ENCODE peak calls at places on chromosomes 7 and 10, in six cellular contexts. E, C, P, Z, F and T are unnamed samples.

GRCh38 chr10:111990734-111991133 is 192.8 kb downstream of the GPAM start:
- DNase-seq in E (no peak), C (no peak), P (peak), Z (no peak), F (no peak), T (no peak)

GRCh38 chr10:28910960-28911359 is 233.6 kb downstream of the BAMBI start:
- DNase-seq in E (no peak), C (no peak), P (peak), Z (no peak), F (peak), T (no peak)

GRCh38 chr7:127447326-127447945 is 54.9 kb upstream of the ZNF800 start:
- DNase-seq in E (peak), C (no peak), P (peak), Z (no peak), F (peak), T (peak)

GRCh38 chr7:37495574-37496184 is 47.0 kb upstream of the ELMO1 start:
- DNase-seq in E (no peak), C (no peak), P (peak), Z (no peak), F (peak), T (no peak)

GRCh38 chr7:69603351-69603750 is 5.1 kb downstream of the AUTS2 start:
- DNase-seq in E (no peak), C (no peak), P (no peak), Z (no peak), F (no peak), T (no peak)

GRCh38 chr10:109899578-109900355 is 23.5 kb downstream of the XPNPEP1 start:
- DNase-seq in E (no peak), C (no peak), P (peak), Z (peak), F (peak), T (no peak)

GRCh38 chr10:113746188-113746950 is 5.1 kb upstream of the PLEKHS1 start:
- DNase-seq in E (no peak), C (no peak), P (peak), Z (no peak), F (no peak), T (no peak)

GRCh38 chr10:62804384-62805138 is at the start of gene ADO:
- DNase-seq in E (peak), C (peak), P (peak), Z (peak), F (peak), T (peak)

GRCh38 chr10:51086695-51087094 is 12.4 kb downstream of the PRKG1 start:
- DNase-seq in E (no peak), C (no peak), P (no peak), Z (no peak), F (no peak), T (no peak)

GRCh38 chr7:158446706-158447105 is 140.9 kb downstream of the PTPRN2 start:
- DNase-seq in E (no peak), C (peak), P (no peak), Z (no peak), F (no peak), T (no peak)

GRCh38 chr7:132049462-132050304 is 493.3 kb upstream of the PODXL start:
- DNase-seq in E (peak), C (no peak), P (peak), Z (no peak), F (peak), T (peak)

GRCh38 chr10:14397069-14397468 is 66.3 kb upstream of the FRMD4A start:
- DNase-seq in E (no peak), C (peak), P (peak), Z (peak), F (peak), T (no peak)

GRCh38 chr10:29534590-29534989 is 100.2 kb downstream of the SVIL start:
- DNase-seq in E (no peak), C (no peak), P (no peak), Z (no peak), F (no peak), T (no peak)

GRCh38 chr10:129707406-129708388 is 240.7 kb downstream of the MGMT start:
- DNase-seq in E (no peak), C (peak), P (no peak), Z (no peak), F (peak), T (no peak)

GRCh38 chr7:36683695-36684357 is 40.5 kb downstream of the AOAH start:
- DNase-seq in E (no peak), C (no peak), P (no peak), Z (no peak), F (no peak), T (no peak)

GRCh38 chr7:117809958-117810357 is 63.3 kb downstream of the CTTNBP2 start:
- DNase-seq in E (no peak), C (no peak), P (no peak), Z (no peak), F (no peak), T (no peak)

GRCh38 chr10:114767101-114767588 is 54.4 kb upstream of the FHIP2A start:
- DNase-seq in E (no peak), C (no peak), P (peak), Z (no peak), F (peak), T (no peak)

GRCh38 chr10:13634207-13634606 is 47.4 kb downstream of the PRPF18 start:
- DNase-seq in E (no peak), C (no peak), P (no peak), Z (no peak), F (no peak), T (no peak)

GRCh38 chr10:114044251-114045070 is 795 bp downstream of the ADRB1 start:
- DNase-seq in E (peak), C (peak), P (no peak), Z (no peak), F (peak), T (peak)

GRCh38 chr7:147485660-147486210 is 1104.8 kb upstream of the C7orf33 start:
- DNase-seq in E (no peak), C (no peak), P (no peak), Z (no peak), F (no peak), T (no peak)

GRCh38 chr7:157851501-157852067 is 514.8 kb downstream of the DNAJB6 start:
- DNase-seq in E (no peak), C (peak), P (no peak), Z (peak), F (no peak), T (peak)

GRCh38 chr7:94311545-94311944 is 83.2 kb upstream of the COL1A2 start:
- DNase-seq in E (no peak), C (no peak), P (no peak), Z (no peak), F (no peak), T (no peak)

GRCh38 chr7:27221201-27221797 is 21.3 kb upstream of the EVX1 start:
- DNase-seq in E (no peak), C (peak), P (no peak), Z (no peak), F (no peak), T (no peak)

GRCh38 chr10:29409241-29410051 is 120.6 kb downstream of the LYZL1 start:
- DNase-seq in E (no peak), C (peak), P (peak), Z (peak), F (peak), T (no peak)

GRCh38 chr10:3081383-3081981 is 14.1 kb downstream of the PFKP start:
- DNase-seq in E (no peak), C (no peak), P (no peak), Z (no peak), F (no peak), T (no peak)

GRCh38 chr7:148987751-148988512 is 40.4 kb downstream of the PDIA4 start:
- DNase-seq in E (no peak), C (no peak), P (peak), Z (no peak), F (peak), T (peak)

GRCh38 chr10:96833220-96834001 is 1.3 kb downstream of the LCOR start:
- DNase-seq in E (peak), C (peak), P (peak), Z (no peak), F (peak), T (no peak)

GRCh38 chr10:60910543-60910942 is 33.4 kb downstream of the RHOBTB1 start:
- DNase-seq in E (no peak), C (no peak), P (no peak), Z (no peak), F (peak), T (no peak)